ENCODE peak calls at places on chromosome 5, in nine cellular contexts. W, X, L, G, T, K, F, I and B are unnamed samples.

GRCh38 chr5:73901455-73901854 is 275.5 kb downstream of the ARHGEF28 start:
- DNase-seq in W (no peak), X (no peak), L (peak; percentile 42), G (no peak), T (no peak), K (no peak), F (no peak), I (no peak), B (no peak)

GRCh38 chr5:77360381-77360780 is 131.7 kb downstream of the WDR41 start:
- DNase-seq in W (no peak), X (no peak), L (no peak), G (no peak), T (no peak), K (no peak), F (no peak), I (no peak), B (no peak)

GRCh38 chr5:120994112-120994511 is 530.0 kb downstream of the PRR16 start:
- DNase-seq in W (no peak), X (no peak), L (no peak), G (no peak), T (no peak), K (no peak), F (no peak), I (no peak), B (no peak)

GRCh38 chr5:157004893-157005551 is 42.0 kb upstream of the TIMD4 start:
- DNase-seq in W (no peak), X (no peak), L (no peak), G (no peak), T (no peak), K (no peak), F (no peak), I (no peak), B (no peak)

GRCh38 chr5:112669328-112669963 is 68.2 kb upstream of the APC start:
- DNase-seq in W (no peak), X (no peak), L (no peak), G (no peak), T (no peak), K (no peak), F (no peak), I (no peak), B (no peak)

GRCh38 chr5:105218018-105218417 is 1655.4 kb upstream of the NUDT12 start:
- DNase-seq in W (no peak), X (no peak), L (peak; percentile 23), G (no peak), T (no peak), K (no peak), F (no peak), I (no peak), B (no peak)

GRCh38 chr5:5353681-5354080 is 68.8 kb upstream of the ICE1 start:
- DNase-seq in W (no peak), X (no peak), L (no peak), G (no peak), T (no peak), K (no peak), F (no peak), I (no peak), B (no peak)

GRCh38 chr5:180633283-180634177 is 15.9 kb downstream of the FLT4 start:
- DNase-seq in W (no peak), X (no peak), L (no peak), G (no peak), T (no peak), K (no peak), F (no peak), I (no peak), B (no peak)